ENCODE peak calls at places on chromosomes 12 and 14, in nine cellular contexts. I, X, V, Y, L, R, Z, M and G are unnamed samples.

GRCh38 chr12:25384038-25384953 is 133.6 kb upstream of the KRAS start:
- DNase-seq in X (no peak), Y (no peak), I (no peak), R (no peak), V (no peak), Z (peak; percentile 42), M (peak; percentile 2), L (no peak), G (no peak)

GRCh38 chr14:43900173-43900655 is 606.9 kb downstream of the FSCB start:
- DNase-seq in L (no peak), R (no peak), V (no peak), I (no peak), Z (no peak), Y (no peak), M (no peak), X (no peak), G (peak; percentile 3)

GRCh38 chr12:66176105-66176504 is 6.3 kb upstream of the TMBIM4 start:
- DNase-seq in I (no peak), V (no peak), R (no peak), M (peak; percentile 83), L (no peak), Y (no peak), X (no peak), Z (no peak), G (no peak)

GRCh38 chr12:16568873-16569272 is 37.1 kb downstream of the LMO3 start:
- DNase-seq in R (no peak), L (no peak), I (no peak), Z (no peak), M (peak; percentile 32), X (no peak), Y (no peak), V (no peak), G (no peak)

GRCh38 chr14:90354551-90355298 is 23.0 kb upstream of the NRDE2 start:
- DNase-seq in M (peak; percentile 53), R (no peak), I (no peak), Y (no peak), X (no peak), L (no peak), V (no peak), Z (no peak), G (no peak)

GRCh38 chr14:59187802-59188460 is 536 bp upstream of the DAAM1 start:
- DNase-seq in Y (peak; percentile 72), V (no peak), I (peak; percentile 67), M (no peak), L (no peak), X (no peak), Z (peak; percentile 31), R (peak; percentile 35), G (no peak)

GRCh38 chr14:35669782-35670181 is 135.8 kb downstream of the INSM2 start:
- DNase-seq in L (no peak), X (peak; percentile 59), R (no peak), Y (no peak), Z (no peak), V (peak; percentile 2), I (no peak), M (no peak), G (peak; percentile 88)

GRCh38 chr14:68908860-68909259 is 70.2 kb downstream of the ACTN1 start:
- DNase-seq in Z (no peak), X (no peak), L (no peak), I (no peak), R (no peak), V (no peak), M (no peak), Y (no peak), G (no peak)

GRCh38 chr12:89709994-89710872 is 1.6 kb upstream of the ATP2B1 start:
- DNase-seq in V (peak; percentile 14), M (no peak), R (peak; percentile 63), Z (peak; percentile 67), I (peak; percentile 77), L (no peak), Y (peak; percentile 87), X (no peak), G (no peak)

GRCh38 chr12:39966738-39967137 is 139.1 kb downstream of the SLC2A13 start:
- DNase-seq in Y (no peak), Z (no peak), R (no peak), V (no peak), X (no peak), I (no peak), M (no peak), L (no peak), G (no peak)

DNA sequence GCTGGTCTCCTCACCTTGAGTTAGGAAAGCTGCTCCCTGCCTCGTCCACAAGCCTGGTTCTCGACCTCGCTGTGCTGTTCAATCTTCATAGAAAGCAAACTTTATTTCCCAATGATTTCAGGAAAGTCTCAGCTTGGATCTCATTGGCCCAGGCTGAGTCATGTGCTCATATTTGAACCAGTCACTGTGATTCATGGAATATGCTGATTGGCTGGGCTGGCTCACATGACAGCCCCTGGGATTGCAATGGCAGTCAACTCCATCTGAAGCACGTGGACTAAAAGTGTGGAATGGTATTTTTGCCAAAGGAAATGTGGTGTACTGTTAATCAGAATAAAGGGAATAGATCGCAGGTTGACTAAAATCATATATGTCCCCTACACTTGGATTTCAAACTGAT is 396.6 kb downstream of the AACS start:
- DNase-seq in L (no peak), V (no peak), Z (no peak), Y (no peak), I (no peak), R (no peak), X (no peak), M (no peak), G (no peak)
- H3K4me3 ChIP-seq in L (no peak overlapping the region), V (no peak overlapping the region), Z (no peak overlapping the region), Y (no peak overlapping the region), I (no peak overlapping the region), R (no peak overlapping the region), X (no peak overlapping the region), M (no peak overlapping the region), G (no peak overlapping the region)

GRCh38 chr12:45215419-45216296 is at the start of gene ANO6:
- DNase-seq in R (peak; percentile 89), I (peak; percentile 89), Y (peak; percentile 93), X (peak; percentile 91), V (no peak), M (peak; percentile 91), L (peak; percentile 68), Z (peak; percentile 92), G (peak; percentile 61)

GRCh38 chr12:45214739-45215418 is 1.0 kb upstream of the ANO6 start:
- DNase-seq in Z (no peak), R (no peak), X (peak; percentile 54), Y (no peak), L (no peak), V (no peak), M (peak; percentile 54), I (no peak), G (no peak)

GRCh38 chr12:45217846-45218245 is 2.0 kb downstream of the ANO6 start:
- DNase-seq in X (peak; percentile 33), R (no peak), I (no peak), Z (no peak), V (no peak), M (no peak), Y (no peak), L (no peak), G (peak; percentile 50)

GRCh38 chr12:45216297-45216982 is 545 bp downstream of the ANO6 start:
- DNase-seq in Z (peak; percentile 56), I (peak; percentile 63), M (peak; percentile 57), L (no peak), X (peak; percentile 49), Y (peak; percentile 72), R (peak; percentile 51), V (no peak), G (no peak)

GRCh38 chr12:45216983-45217485 is 1.1 kb downstream of the ANO6 start:
- DNase-seq in M (no peak), R (no peak), V (no peak), X (peak; percentile 36), L (no peak), Y (no peak), I (no peak), Z (no peak), G (no peak)
- TF ChIP-seq CTCF in M (no peak), R (no peak), V (no peak), X (no peak), L (no peak), Y (peak; percentile 8), I (no peak), Z (no peak), G (no peak)

DNA sequence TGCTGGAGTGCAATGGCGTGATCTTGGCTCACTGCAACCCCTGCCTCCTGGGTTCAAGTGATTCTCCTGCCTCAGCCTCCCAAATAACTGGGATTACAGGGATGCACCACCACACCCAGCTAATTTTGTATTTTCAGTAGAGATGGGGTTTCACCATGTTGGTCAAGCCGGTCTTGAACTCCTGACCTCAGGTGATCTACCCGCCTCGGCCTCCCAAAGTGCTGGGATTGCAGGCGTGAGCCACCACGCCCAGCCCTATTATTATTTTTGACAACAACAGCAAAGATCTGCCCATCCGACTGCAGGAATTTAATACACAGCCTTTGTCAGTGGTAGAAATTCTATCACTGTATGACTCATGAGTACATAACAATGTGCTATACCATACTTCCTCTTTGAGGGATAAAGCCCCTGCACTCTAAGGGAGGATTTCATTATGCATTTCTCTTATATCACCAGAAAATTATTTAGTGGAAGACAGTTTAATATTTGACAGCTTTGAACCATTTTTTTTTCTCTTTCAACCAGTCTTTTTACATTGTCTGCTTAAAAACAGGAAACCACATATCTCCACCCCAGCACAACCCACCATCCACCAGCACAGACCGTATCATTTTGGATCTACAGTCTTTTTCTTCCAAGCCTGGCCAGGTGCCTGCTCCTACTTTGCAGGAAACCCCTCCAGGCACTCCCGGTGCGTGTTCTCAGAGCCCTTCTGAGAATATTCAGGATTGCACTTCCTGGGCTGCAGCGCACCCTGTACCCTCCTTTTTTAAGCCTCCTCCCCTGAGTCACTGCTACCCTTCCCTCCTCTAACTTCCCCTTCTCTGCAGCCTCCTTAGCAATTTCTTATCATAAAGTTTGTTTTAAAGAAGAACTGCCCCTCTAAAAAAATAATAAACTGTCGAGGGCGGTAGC is 594 bp downstream of the ARHGDIB start:
- DNase-seq in I (no peak), L (no peak), V (no peak), R (peak; percentile 55), Z (peak; percentile 21), Y (no peak), X (peak; percentile 32), M (peak; percentile 86), G (no peak)
- H3K4me3 ChIP-seq in I (peak overlapping the region; percentile 41), L (no peak overlapping the region), V (no peak overlapping the region), R (peak overlapping the region; percentile 66), Z (peak overlapping the region; percentile 47), Y (peak overlapping the region; percentile 53), X (peak overlapping the region; percentile 19), M (no peak overlapping the region), G (no peak overlapping the region)

GRCh38 chr14:50232276-50232642 is 881 bp upstream of the SOS2 start:
- DNase-seq in I (no peak), M (no peak), Z (no peak), V (no peak), Y (no peak), L (no peak), R (no peak), X (no peak), G (no peak)

GRCh38 chr14:50230601-50231474 is 540 bp downstream of the SOS2 start:
- DNase-seq in X (peak; percentile 64), L (peak; percentile 22), Z (peak; percentile 58), M (peak; percentile 73), R (peak; percentile 67), I (peak; percentile 66), Y (peak; percentile 78), V (peak; percentile 14), G (no peak)

GRCh38 chr14:50229646-50230045 is 1.7 kb downstream of the SOS2 start:
- DNase-seq in V (no peak), L (no peak), M (no peak), I (no peak), Z (no peak), X (no peak), R (no peak), Y (no peak), G (no peak)

GRCh38 chr14:50233335-50234250 is 2.2 kb upstream of the SOS2 start:
- DNase-seq in I (no peak), M (no peak), Y (no peak), R (no peak), Z (no peak), L (no peak), V (no peak), X (no peak), G (peak; percentile 90)

GRCh38 chr14:50231475-50232275 is at the start of gene SOS2:
- DNase-seq in I (peak; percentile 82), X (peak; percentile 89), M (peak; percentile 90), V (peak; percentile 16), Y (peak; percentile 87), Z (peak; percentile 92), R (peak; percentile 90), L (peak; percentile 40), G (no peak)
- TF ChIP-seq CTCF in I (peak; percentile 47), X (peak; percentile 1), M (peak; percentile 2), V (no peak), Y (no peak), Z (peak; percentile 19), R (no peak), L (no peak), G (no peak)